ENCODE peak calls at places on chromosomes 16 and 17, in five cellular contexts. One of them, this sample, is unnamed.

GRCh38 chr17:19412984-19413383 is 2.0 kb downstream of the RNF112 start:
- DNase-seq in SHP77: no peak
- DNase-seq in hippocampal formation: no peak
- DNase-seq in SJCRH30: no peak
- DNase-seq in NCI-H345: no peak
- DNase-seq in this sample: no peak

GRCh38 chr17:47978324-47978723 is 7.4 kb downstream of the CDK5RAP3 start:
- DNase-seq in SJCRH30: peak
- DNase-seq in hippocampal formation: peak
- DNase-seq in SHP77: peak
- DNase-seq in NCI-H345: peak
- DNase-seq in this sample: peak

GRCh38 chr17:67421869-67422273 is 44.8 kb downstream of the PITPNC1 start:
- DNase-seq in SJCRH30: no peak
- DNase-seq in NCI-H345: no peak
- DNase-seq in SHP77: no peak
- DNase-seq in hippocampal formation: no peak
- DNase-seq in this sample: no peak

GRCh38 chr17:19387921-19388521 is 1.0 kb upstream of the MFAP4 start:
- DNase-seq in NCI-H345: no peak
- DNase-seq in SHP77: no peak
- DNase-seq in SJCRH30: peak
- DNase-seq in hippocampal formation: no peak
- DNase-seq in this sample: no peak

GRCh38 chr17:66964083-66964771 is at the start of gene CACNG4:
- DNase-seq in NCI-H345: peak
- DNase-seq in SHP77: no peak
- DNase-seq in SJCRH30: peak
- DNase-seq in hippocampal formation: no peak
- DNase-seq in this sample: peak

GRCh38 chr16:82852388-82852998 is 225.7 kb downstream of the CDH13 start:
- DNase-seq in SHP77: no peak
- DNase-seq in NCI-H345: no peak
- DNase-seq in SJCRH30: no peak
- DNase-seq in hippocampal formation: no peak
- DNase-seq in this sample: no peak

GRCh38 chr17:62761884-62762283 is 46.2 kb downstream of the MARCHF10 start:
- DNase-seq in SJCRH30: peak
- DNase-seq in SHP77: no peak
- DNase-seq in hippocampal formation: no peak
- DNase-seq in NCI-H345: no peak
- DNase-seq in this sample: no peak

GRCh38 chr17:70622382-70623260 is 453.3 kb downstream of the KCNJ2 start:
- DNase-seq in SJCRH30: peak
- DNase-seq in hippocampal formation: peak
- DNase-seq in NCI-H345: peak
- DNase-seq in SHP77: peak
- DNase-seq in this sample: peak

GRCh38 chr16:89265647-89266046 is 48.1 kb downstream of the ZNF778 start:
- DNase-seq in SJCRH30: no peak
- DNase-seq in SHP77: no peak
- DNase-seq in hippocampal formation: no peak
- DNase-seq in NCI-H345: no peak
- DNase-seq in this sample: no peak

GRCh38 chr16:69314534-69314933 is 3.4 kb downstream of the VPS4A start:
- DNase-seq in NCI-H345: no peak
- DNase-seq in hippocampal formation: no peak
- DNase-seq in SHP77: no peak
- DNase-seq in SJCRH30: no peak
- DNase-seq in this sample: no peak

GRCh38 chr16:80065565-80065964 is 465.0 kb upstream of the MAF start:
- DNase-seq in SHP77: no peak
- DNase-seq in NCI-H345: no peak
- DNase-seq in hippocampal formation: no peak
- DNase-seq in SJCRH30: no peak
- DNase-seq in this sample: no peak

GRCh38 chr17:71142333-71142732 is 973.0 kb downstream of the KCNJ2 start:
- DNase-seq in NCI-H345: no peak
- DNase-seq in SJCRH30: no peak
- DNase-seq in hippocampal formation: no peak
- DNase-seq in SHP77: no peak
- DNase-seq in this sample: no peak

GRCh38 chr16:4179020-4179419 is 62.8 kb upstream of the ADCY9 start:
- DNase-seq in SHP77: no peak
- DNase-seq in SJCRH30: no peak
- DNase-seq in NCI-H345: no peak
- DNase-seq in hippocampal formation: no peak
- DNase-seq in this sample: no peak

GRCh38 chr17:44903012-44903685 is 3.9 kb upstream of the EFTUD2 start:
- DNase-seq in SHP77: no peak
- DNase-seq in NCI-H345: no peak
- DNase-seq in hippocampal formation: no peak
- DNase-seq in SJCRH30: no peak
- DNase-seq in this sample: no peak

GRCh38 chr17:42679492-42680330 is 1.9 kb downstream of the CCR10 start:
- DNase-seq in SJCRH30: peak
- DNase-seq in SHP77: peak
- DNase-seq in hippocampal formation: peak
- DNase-seq in NCI-H345: peak
- DNase-seq in this sample: peak

GRCh38 chr16:84672276-84673202 is 24.2 kb downstream of the KLHL36 start:
- DNase-seq in NCI-H345: peak
- DNase-seq in hippocampal formation: peak
- DNase-seq in SHP77: peak
- DNase-seq in SJCRH30: peak
- DNase-seq in this sample: peak

GRCh38 chr17:82663381-82664275 is 15.4 kb upstream of the WDR45B start:
- DNase-seq in hippocampal formation: no peak
- DNase-seq in NCI-H345: no peak
- DNase-seq in SHP77: no peak
- DNase-seq in SJCRH30: no peak
- DNase-seq in this sample: peak

GRCh38 chr17:75774988-75775668 is 9.5 kb upstream of the UNK start:
- DNase-seq in SHP77: no peak
- DNase-seq in NCI-H345: no peak
- DNase-seq in SJCRH30: peak
- DNase-seq in hippocampal formation: no peak
- DNase-seq in this sample: no peak

GRCh38 chr16:77780378-77780837 is 8.0 kb upstream of the VAT1L start:
- DNase-seq in SJCRH30: no peak
- DNase-seq in SHP77: no peak
- DNase-seq in NCI-H345: no peak
- DNase-seq in hippocampal formation: no peak
- DNase-seq in this sample: no peak

GRCh38 chr17:43719578-43719977 is 39.0 kb downstream of the SOST start:
- DNase-seq in NCI-H345: no peak
- DNase-seq in SJCRH30: no peak
- DNase-seq in SHP77: no peak
- DNase-seq in hippocampal formation: no peak
- DNase-seq in this sample: no peak

GRCh38 chr16:29705030-29705429 is 26.1 kb downstream of the QPRT start:
- DNase-seq in SHP77: no peak
- DNase-seq in NCI-H345: no peak
- DNase-seq in SJCRH30: no peak
- DNase-seq in hippocampal formation: no peak
- DNase-seq in this sample: no peak

GRCh38 chr16:48014349-48015135 is 141.3 kb downstream of the ABCC12 start:
- DNase-seq in SHP77: no peak
- DNase-seq in hippocampal formation: no peak
- DNase-seq in SJCRH30: no peak
- DNase-seq in NCI-H345: no peak
- DNase-seq in this sample: no peak

GRCh38 chr17:32267690-32268205 is 2.1 kb downstream of the RHBDL3 start:
- DNase-seq in NCI-H345: no peak
- DNase-seq in SJCRH30: no peak
- DNase-seq in SHP77: no peak
- DNase-seq in hippocampal formation: no peak
- DNase-seq in this sample: peak

GRCh38 chr16:66204761-66205160 is 161.7 kb upstream of the CDH5 start:
- DNase-seq in SHP77: no peak
- DNase-seq in hippocampal formation: no peak
- DNase-seq in NCI-H345: no peak
- DNase-seq in SJCRH30: no peak
- DNase-seq in this sample: no peak

GRCh38 chr16:84507011-84507982 is 2.8 kb upstream of the MEAK7 start:
- DNase-seq in hippocampal formation: no peak
- DNase-seq in SJCRH30: no peak
- DNase-seq in NCI-H345: no peak
- DNase-seq in SHP77: no peak
- DNase-seq in this sample: no peak

GRCh38 chr16:22092143-22092933 is at the start of gene VWA3A:
- DNase-seq in NCI-H345: peak
- DNase-seq in hippocampal formation: no peak
- DNase-seq in SHP77: no peak
- DNase-seq in SJCRH30: no peak
- DNase-seq in this sample: no peak

GRCh38 chr16:83843657-83844056 is 35.9 kb downstream of the HSBP1 start:
- DNase-seq in SHP77: no peak
- DNase-seq in SJCRH30: no peak
- DNase-seq in NCI-H345: no peak
- DNase-seq in hippocampal formation: no peak
- DNase-seq in this sample: no peak

GRCh38 chr16:67150833-67151396 is at the start of gene B3GNT9:
- DNase-seq in SHP77: no peak
- DNase-seq in SJCRH30: peak
- DNase-seq in hippocampal formation: peak
- DNase-seq in NCI-H345: peak
- DNase-seq in this sample: peak

GRCh38 chr16:30473231-30474061 is 904 bp downstream of the ITGAL start:
- DNase-seq in NCI-H345: no peak
- DNase-seq in hippocampal formation: no peak
- DNase-seq in SHP77: no peak
- DNase-seq in SJCRH30: no peak
- DNase-seq in this sample: no peak

GRCh38 chr17:69175262-69175811 is 33.6 kb upstream of the ABCA6 start:
- DNase-seq in NCI-H345: no peak
- DNase-seq in hippocampal formation: no peak
- DNase-seq in SJCRH30: no peak
- DNase-seq in SHP77: no peak
- DNase-seq in this sample: no peak

GRCh38 chr17:9110501-9110900 is 89.2 kb downstream of the NTN1 start:
- DNase-seq in SHP77: no peak
- DNase-seq in SJCRH30: no peak
- DNase-seq in NCI-H345: no peak
- DNase-seq in hippocampal formation: no peak
- DNase-seq in this sample: no peak

GRCh38 chr16:75559002-75559401 is 3.0 kb upstream of the TMEM231 start:
- DNase-seq in hippocampal formation: no peak
- DNase-seq in NCI-H345: no peak
- DNase-seq in SJCRH30: no peak
- DNase-seq in SHP77: no peak
- DNase-seq in this sample: no peak

This sample was measured in NCI-H1436.